ENCODE peak calls at places on chromosomes 5 and 9, in eight cellular contexts. N is uterus, L is gastrocnemius medialis, T is transverse colon, K is stomach, A is sigmoid colon, Z is testis, U is HepG2. F is an unnamed sample.

GRCh38 chr9:94649100-94649855 is 10.0 kb upstream of the FBP1 start:
- DNase-seq in T (no peak), A (no peak), K (no peak), U (no peak), N (no peak), L (no peak), Z (no peak), F (no peak)

GRCh38 chr5:115831163-115831768 is 10.1 kb downstream of the ATG12 start:
- DNase-seq in K (no peak), T (peak; percentile 15), L (no peak), N (no peak), A (no peak), Z (peak; percentile 37), U (peak; percentile 57), F (no peak)

GRCh38 chr9:92138157-92138959 is 23.1 kb upstream of the SPTLC1 start:
- DNase-seq in L (no peak), K (peak; percentile 75), A (peak; percentile 84), N (peak; percentile 74), T (peak; percentile 64), U (peak; percentile 84), Z (peak; percentile 77), F (no peak)

GRCh38 chr5:154198611-154199230 is 8.2 kb downstream of the GALNT10 start:
- DNase-seq in Z (no peak), K (no peak), T (no peak), U (peak; percentile 70), N (no peak), A (no peak), L (no peak), F (no peak)

GRCh38 chr5:138829341-138829740 is 45.8 kb downstream of the LRRTM2 start:
- DNase-seq in T (no peak), U (no peak), Z (no peak), K (no peak), A (no peak), N (no peak), L (no peak), F (no peak)

GRCh38 chr5:145797336-145797735 is 37.8 kb downstream of the PRELID2 start:
- DNase-seq in U (no peak), L (no peak), A (no peak), K (no peak), T (no peak), Z (no peak), N (no peak), F (no peak)

GRCh38 chr9:22954964-22955363 is 508.3 kb downstream of the DMRTA1 start:
- DNase-seq in K (no peak), N (no peak), L (no peak), A (no peak), T (no peak), Z (no peak), U (no peak), F (no peak)

GRCh38 chr5:14062178-14062577 is 81.0 kb upstream of the TRIO start:
- DNase-seq in A (no peak), N (no peak), L (no peak), T (no peak), Z (no peak), K (no peak), U (no peak), F (no peak)

GRCh38 chr9:113913426-113914195 is 37.5 kb downstream of the ZNF618 start:
- DNase-seq in Z (no peak), A (no peak), T (no peak), U (no peak), N (no peak), L (peak; percentile 85), K (peak; percentile 59), F (no peak)

GRCh38 chr9:15729507-15729906 is 176.7 kb downstream of the CCDC171 start:
- DNase-seq in A (no peak), K (no peak), L (no peak), Z (no peak), N (no peak), T (no peak), U (no peak), F (no peak)

GRCh38 chr9:133429641-133430161 is 7.5 kb downstream of the ADAMTS13 start:
- DNase-seq in N (no peak), L (no peak), A (no peak), Z (peak; percentile 38), K (peak; percentile 65), T (peak; percentile 59), U (peak; percentile 21), F (no peak)

GRCh38 chr5:27315541-27316282 is 277.3 kb upstream of the CDH9 start:
- DNase-seq in K (no peak), U (no peak), Z (no peak), T (no peak), L (no peak), A (no peak), N (no peak), F (no peak)

GRCh38 chr5:39755986-39756385 is 331.2 kb upstream of the DAB2 start:
- DNase-seq in T (no peak), U (no peak), A (no peak), N (no peak), L (no peak), K (no peak), Z (peak; percentile 43), F (no peak)

GRCh38 chr9:129139233-129139992 is 28.2 kb downstream of the PTPA start:
- DNase-seq in N (peak; percentile 76), L (peak; percentile 82), A (peak; percentile 90), K (peak; percentile 79), U (peak; percentile 77), Z (peak; percentile 89), T (peak; percentile 85), F (no peak)

GRCh38 chr9:129142115-129142514 is 30.9 kb downstream of the PTPA start:
- DNase-seq in K (no peak), Z (no peak), A (no peak), L (no peak), U (no peak), T (no peak), N (no peak), F (no peak)

GRCh38 chr9:129141066-129142041 is 30.1 kb downstream of the PTPA start:
- DNase-seq in L (peak; percentile 66), T (peak; percentile 69), A (peak; percentile 93), N (peak; percentile 65), U (no peak), K (peak; percentile 70), Z (peak; percentile 71), F (no peak)

GRCh38 chr9:129139993-129140396 is 28.8 kb downstream of the PTPA start:
- DNase-seq in U (peak; percentile 94), K (peak; percentile 89), Z (peak; percentile 94), N (peak; percentile 91), T (peak; percentile 87), L (peak; percentile 97), A (peak; percentile 98), F (peak; percentile 81)

GRCh38 chr9:129140397-129141065 is 29.3 kb downstream of the PTPA start:
- DNase-seq in K (peak; percentile 73), Z (no peak), L (peak; percentile 46), T (peak; percentile 55), U (peak; percentile 56), A (peak; percentile 79), N (peak; percentile 52), F (no peak)
- TF ChIP-seq POLR2A in K (no peak), Z (no peak), L (no peak), T (peak; percentile 5), U (peak; percentile 59), A (no peak), N (no peak), F (no peak)

GRCh38 chr9:112378441-112379176 is 1.3 kb upstream of the HSDL2 start:
- DNase-seq in K (no peak), L (no peak), A (no peak), N (peak; percentile 17), U (no peak), Z (peak; percentile 30), T (peak; percentile 40), F (no peak)

GRCh38 chr9:112380102-112380581 is at the start of gene HSDL2:
- DNase-seq in Z (peak; percentile 68), A (peak; percentile 82), T (peak; percentile 60), U (no peak), K (peak; percentile 52), N (no peak), L (peak; percentile 43), F (no peak)

GRCh38 chr9:112379177-112380101 is 469 bp upstream of the HSDL2 start:
- DNase-seq in A (peak; percentile 100), K (peak; percentile 100), L (peak; percentile 100), Z (peak; percentile 99), N (peak; percentile 99), U (peak; percentile 96), T (peak; percentile 100), F (peak; percentile 88)

GRCh38 chr9:112377087-112377486 is 2.8 kb upstream of the HSDL2 start:
- DNase-seq in K (no peak), N (no peak), T (no peak), A (no peak), L (no peak), Z (no peak), U (no peak), F (no peak)

GRCh38 chr9:112377684-112378344 is 2.1 kb upstream of the HSDL2 start:
- DNase-seq in L (no peak), N (no peak), A (no peak), U (no peak), T (no peak), K (no peak), Z (no peak), F (no peak)
- H3K4me3 ChIP-seq in L (peak overlapping the region; percentile 99), N (peak overlapping the region; percentile 57), A (peak overlapping the region; percentile 74), U (peak overlapping the region; percentile 78), T (peak overlapping the region; percentile 83), K (peak overlapping the region; percentile 78), Z (no peak overlapping the region), F (peak overlapping the region; percentile 99)

GRCh38 chr9:136241540-136241939 is 4.1 kb downstream of the QSOX2 start:
- DNase-seq in Z (no peak), T (no peak), L (no peak), U (no peak), A (no peak), N (no peak), K (no peak), F (no peak)

GRCh38 chr9:136244116-136244775 is 1.4 kb downstream of the QSOX2 start:
- DNase-seq in A (no peak), T (no peak), U (peak; percentile 84), Z (no peak), N (no peak), K (no peak), L (no peak), F (no peak)

GRCh38 chr9:136243631-136244030 is 2.0 kb downstream of the QSOX2 start:
- DNase-seq in A (no peak), T (no peak), Z (no peak), U (no peak), K (no peak), L (no peak), N (no peak), F (no peak)

GRCh38 chr9:136242248-136242647 is 3.4 kb downstream of the QSOX2 start:
- DNase-seq in U (no peak), L (no peak), A (no peak), N (no peak), T (no peak), Z (no peak), K (no peak), F (no peak)

GRCh38 chr9:136242908-136243525 is 2.6 kb downstream of the QSOX2 start:
- DNase-seq in T (no peak), N (no peak), U (no peak), L (no peak), Z (no peak), A (no peak), K (no peak), F (no peak)
- TF ChIP-seq CTCF in T (no peak), N (no peak), U (no peak), L (no peak), Z (no peak), A (no peak), K (no peak), F (no peak)

GRCh38 chr9:130707225-130707976 is 13.8 kb downstream of the EXOSC2 start:
- DNase-seq in U (peak; percentile 63), L (no peak), Z (peak; percentile 77), A (peak; percentile 77), K (peak; percentile 80), N (peak; percentile 52), T (peak; percentile 76), F (no peak)
- TF ChIP-seq POLR2A in U (no peak), L (no peak), Z (no peak), A (no peak), K (no peak), N (no peak), T (no peak), F (no peak)